ENCODE peak calls at places on chromosome 18, in five cellular contexts. U is ovary; A is K562; J is CD4-positive, CD25-positive, alpha-beta regulatory T cell; Y is PC-3. I is an unnamed sample.
A peak's percentile ranks its signal among the peaks of the same experiment; 100 is the strongest.

GRCh38 chr18:2894131-2894840 is 47.5 kb downstream of the EMILIN2 start:
- DNase-seq in U (no peak), A (peak; percentile 85), J (no peak), Y (no peak), I (no peak)

GRCh38 chr18:33914399-33914798 is 310.3 kb downstream of the NOL4 start:
- DNase-seq in U (no peak), A (no peak), J (no peak), Y (peak; percentile 39), I (no peak)

GRCh38 chr18:7645756-7646155 is 78.6 kb downstream of the PTPRM start:
- DNase-seq in U (no peak), A (no peak), J (no peak), Y (peak; percentile 90), I (no peak)

GRCh38 chr18:26971327-26971918 is 105.9 kb upstream of the AQP4 start:
- DNase-seq in U (no peak), A (no peak), J (no peak), Y (no peak), I (no peak)

GRCh38 chr18:32366586-32367538 is 103.8 kb downstream of the GAREM1 start:
- DNase-seq in U (no peak), A (no peak), J (no peak), Y (no peak), I (no peak)

GRCh38 chr18:29156531-29156930 is 979.6 kb upstream of the CDH2 start:
- DNase-seq in U (no peak), A (no peak), J (no peak), Y (peak; percentile 11), I (no peak)

GRCh38 chr18:68840554-68841263 is 42.8 kb downstream of the CCDC102B start:
- DNase-seq in U (no peak), A (peak; percentile 2), J (no peak), Y (peak; percentile 86), I (no peak)

GRCh38 chr18:29157057-29157780 is 980.3 kb upstream of the CDH2 start:
- DNase-seq in U (no peak), A (no peak), J (no peak), Y (peak; percentile 89), I (no peak)

GRCh38 chr18:2337552-2338141 is 233.7 kb downstream of the METTL4 start:
- DNase-seq in U (no peak), A (peak; percentile 60), J (peak; percentile 12), Y (peak; percentile 79), I (peak; percentile 34)

GRCh38 chr18:2707559-2708168 is 52.1 kb downstream of the SMCHD1 start:
- DNase-seq in U (no peak), A (no peak), J (no peak), Y (no peak), I (no peak)

GRCh38 chr18:50401888-50402287 is 27.0 kb downstream of the SKA1 start:
- DNase-seq in U (peak; percentile 19), A (peak; percentile 88), J (no peak), Y (peak; percentile 11), I (peak; percentile 61)

GRCh38 chr18:58005036-58005435 is 39.0 kb upstream of the NEDD4L start:
- DNase-seq in U (no peak), A (peak; percentile 8), J (no peak), Y (peak; percentile 48), I (no peak)

GRCh38 chr18:213505-213904 is 54.3 kb downstream of the THOC1 start:
- DNase-seq in U (no peak), A (no peak), J (no peak), Y (no peak), I (no peak)

GRCh38 chr18:76380791-76381405 is 114.1 kb downstream of the ZNF516 start:
- DNase-seq in U (peak; percentile 63), A (peak; percentile 53), J (no peak), Y (no peak), I (no peak)

GRCh38 chr18:61148322-61148721 is 184.9 kb upstream of the CDH20 start:
- DNase-seq in U (no peak), A (no peak), J (no peak), Y (no peak), I (no peak)

GRCh38 chr18:2147866-2148265 is 423.4 kb downstream of the METTL4 start:
- DNase-seq in U (no peak), A (no peak), J (no peak), Y (peak; percentile 65), I (no peak)

GRCh38 chr18:43869451-43870008 is 592.2 kb upstream of the SYT4 start:
- DNase-seq in U (no peak), A (no peak), J (no peak), Y (no peak), I (no peak)

GRCh38 chr18:63511285-63511684 is 30.9 kb upstream of the SERPINB12 start:
- DNase-seq in U (no peak), A (peak; percentile 38), J (no peak), Y (peak; percentile 87), I (peak; percentile 32)

GRCh38 chr18:63844254-63844653 is 43.3 kb upstream of the SERPINB2 start:
- DNase-seq in U (no peak), A (peak; percentile 4), J (no peak), Y (peak; percentile 84), I (peak; percentile 3)

DNA sequence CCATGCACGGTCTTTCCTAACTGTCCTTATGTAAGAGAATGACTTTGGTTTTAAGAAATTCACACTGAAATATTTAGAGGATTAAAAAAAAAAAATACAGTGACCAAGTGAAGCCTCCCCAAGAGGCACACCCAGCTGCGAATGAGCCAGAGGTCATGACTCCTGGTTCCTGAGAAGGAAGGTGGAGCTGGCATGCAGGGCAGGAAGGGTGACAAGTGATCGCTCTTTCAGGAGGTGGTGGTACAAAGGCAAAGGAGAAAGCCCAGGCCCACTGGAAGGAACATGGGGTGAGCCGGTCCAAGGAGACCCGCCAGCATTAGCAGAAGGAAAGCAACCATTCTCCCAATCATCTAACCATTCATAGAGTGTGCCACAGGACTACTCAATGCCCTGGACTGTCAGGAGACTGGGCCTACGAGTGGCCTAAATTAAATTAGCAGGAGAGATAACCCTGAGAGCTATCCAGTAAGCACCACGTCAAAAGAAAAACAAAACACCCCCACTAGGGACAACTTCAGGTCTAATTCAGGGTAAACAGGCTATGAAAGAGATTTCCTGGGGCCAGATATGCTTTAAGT is 7.8 kb downstream of the INO80C start:
- DNase-seq in U (no peak), A (no peak), J (no peak), Y (no peak), I (peak; percentile 61)
- H3K4me1 ChIP-seq in U (no peaks in the 10 kb centered on the region), A (peaks cover 12% of the 10 kb centered on the region), J (no peaks in the 10 kb centered on the region), Y (no peaks in the 10 kb centered on the region), I (peaks cover 14% of the 10 kb centered on the region)

GRCh38 chr18:59691046-59691395 is 6.2 kb downstream of the CCBE1 start:
- DNase-seq in U (no peak), A (no peak), J (no peak), Y (peak; percentile 94), I (no peak)

GRCh38 chr18:59694824-59695223 is 2.4 kb downstream of the CCBE1 start:
- DNase-seq in U (no peak), A (no peak), J (no peak), Y (no peak), I (no peak)

GRCh38 chr18:59690216-59691045 is 6.8 kb downstream of the CCBE1 start:
- DNase-seq in U (no peak), A (no peak), J (no peak), Y (peak; percentile 20), I (no peak)

GRCh38 chr18:59695551-59695950 is 1.7 kb downstream of the CCBE1 start:
- DNase-seq in U (no peak), A (no peak), J (no peak), Y (peak; percentile 53), I (no peak)

DNA sequence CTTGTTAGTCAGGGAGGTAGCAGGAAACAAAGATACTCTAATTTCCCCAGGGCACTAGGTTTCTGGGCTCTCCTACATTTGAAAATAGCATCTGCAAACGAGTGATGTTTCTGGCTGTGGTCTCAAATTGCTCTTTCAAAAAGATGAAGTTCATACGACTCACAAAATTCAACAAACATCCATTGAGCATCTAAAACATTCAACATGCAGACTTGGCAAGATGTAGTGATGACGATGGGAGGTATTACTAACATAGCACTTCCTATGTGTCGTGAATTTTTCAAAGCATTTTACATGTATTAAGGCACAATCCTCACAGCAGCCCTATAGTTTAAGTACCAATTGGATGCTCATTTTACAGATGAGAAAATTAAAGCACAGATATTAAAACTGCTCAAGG is 5.2 kb downstream of the CCBE1 start:
- DNase-seq in U (no peak), A (no peak), J (no peak), Y (peak; percentile 62), I (no peak)
- H3K27me3 ChIP-seq in U (no peaks in the 10 kb centered on the region), A (peaks cover 10% of the 10 kb centered on the region), J (peaks cover 24% of the 10 kb centered on the region), Y (no peaks in the 10 kb centered on the region), I (peaks cover 5% of the 10 kb centered on the region)

GRCh38 chr18:9870431-9871023 is 15.2 kb upstream of the TXNDC2 start:
- DNase-seq in U (no peak), A (peak; percentile 60), J (no peak), Y (no peak), I (peak; percentile 7)
- H3K27ac ChIP-seq in U (no peak overlapping the region), A (peak overlapping the region; percentile 92), J (no peak overlapping the region), Y (no peak overlapping the region), I (no peak overlapping the region)

DNA sequence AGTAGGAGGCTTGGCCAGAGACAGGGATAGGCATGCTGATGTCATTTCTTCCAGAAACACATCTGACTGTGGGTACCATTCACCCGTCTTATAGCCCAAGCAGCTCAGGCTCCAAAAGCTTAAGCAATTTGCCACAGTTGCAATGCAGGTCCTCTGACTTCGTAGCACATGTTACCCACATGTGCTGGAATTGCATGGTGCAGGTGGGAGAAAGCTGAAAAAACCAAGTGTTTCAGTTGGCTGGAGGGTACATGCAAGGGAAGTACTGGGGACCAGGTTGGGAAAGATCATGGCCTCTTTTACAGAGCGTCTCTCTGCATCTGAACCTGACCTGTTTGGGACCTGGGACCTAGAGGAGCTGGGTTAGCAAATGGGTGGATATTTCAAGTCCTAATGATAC is 45.9 kb upstream of the TTC39C start:
- DNase-seq in U (no peak), A (no peak), J (no peak), Y (no peak), I (no peak)
- H3K4me1 ChIP-seq in U (no peaks in the 10 kb centered on the region), A (no peaks in the 10 kb centered on the region), J (peaks cover 78% of the 10 kb centered on the region), Y (no peaks in the 10 kb centered on the region), I (no peaks in the 10 kb centered on the region)

GRCh38 chr18:21907451-21907850 is 166.9 kb downstream of the MIB1 start:
- DNase-seq in U (no peak), A (no peak), J (no peak), Y (no peak), I (no peak)
- H3K27me3 ChIP-seq in U (no peaks in the 10 kb centered on the region), A (peaks cover 18% of the 10 kb centered on the region), J (no peaks in the 10 kb centered on the region), Y (no peaks in the 10 kb centered on the region), I (no peaks in the 10 kb centered on the region)